ENCODE peak calls at places on chromosome X, in five cellular contexts. R, Q, W, G and I are unnamed samples.

GRCh38 chrX:109842611-109843010 is 109.6 kb upstream of the ACSL4 start:
- DNase-seq in R (no peak), G (no peak), Q (peak), W (no peak), I (no peak)

GRCh38 chrX:119481218-119481875 is 13.1 kb downstream of the SLC25A5 start:
- DNase-seq in W (no peak), R (no peak), Q (no peak), G (no peak), I (no peak)

GRCh38 chrX:72609313-72609712 is 36.7 kb upstream of the HDAC8 start:
- DNase-seq in Q (peak), R (no peak), W (no peak), G (no peak), I (no peak)

GRCh38 chrX:67781132-67781531 is 237.3 kb downstream of the AR start:
- DNase-seq in R (no peak), Q (no peak), W (peak), G (no peak), I (no peak)

GRCh38 chrX:22247169-22247568 is 25.5 kb upstream of the CBLL2 start:
- DNase-seq in R (peak), G (no peak), W (no peak), Q (no peak), I (no peak)

GRCh38 chrX:115579327-115579726 is 18.4 kb downstream of the PLS3 start:
- DNase-seq in G (no peak), Q (no peak), R (no peak), W (no peak), I (no peak)

GRCh38 chrX:1239681-1240142 is 27.3 kb upstream of the CRLF2 start:
- DNase-seq in W (peak), Q (no peak), G (no peak), R (no peak), I (peak)

GRCh38 chrX:42505057-42505456 is 272.9 kb downstream of the PPP1R2C start:
- DNase-seq in W (no peak), G (no peak), Q (no peak), R (no peak), I (no peak)

GRCh38 chrX:65706041-65706828 is 38.8 kb downstream of the MSN start:
- DNase-seq in R (peak), G (no peak), W (no peak), Q (peak), I (no peak)

GRCh38 chrX:139126493-139126892 is 404.0 kb upstream of the F9 start:
- DNase-seq in W (no peak), R (no peak), Q (peak), G (peak), I (no peak)
- TF ChIP-seq CTCF in W (no peak), R (peak), Q (peak), G (peak), I (no peak)

GRCh38 chrX:40406330-40406859 is 174.4 kb upstream of the ATP6AP2 start:
- DNase-seq in R (no peak), W (no peak), G (no peak), Q (no peak), I (no peak)

GRCh38 chrX:40415675-40416074 is 165.1 kb upstream of the ATP6AP2 start:
- DNase-seq in R (no peak), W (no peak), Q (peak), G (no peak), I (no peak)

GRCh38 chrX:40414335-40414734 is 166.4 kb upstream of the ATP6AP2 start:
- DNase-seq in W (no peak), Q (no peak), G (peak), R (no peak), I (no peak)

GRCh38 chrX:40410859-40411258 is 169.9 kb upstream of the ATP6AP2 start:
- DNase-seq in R (no peak), G (no peak), W (no peak), Q (no peak), I (no peak)

DNA sequence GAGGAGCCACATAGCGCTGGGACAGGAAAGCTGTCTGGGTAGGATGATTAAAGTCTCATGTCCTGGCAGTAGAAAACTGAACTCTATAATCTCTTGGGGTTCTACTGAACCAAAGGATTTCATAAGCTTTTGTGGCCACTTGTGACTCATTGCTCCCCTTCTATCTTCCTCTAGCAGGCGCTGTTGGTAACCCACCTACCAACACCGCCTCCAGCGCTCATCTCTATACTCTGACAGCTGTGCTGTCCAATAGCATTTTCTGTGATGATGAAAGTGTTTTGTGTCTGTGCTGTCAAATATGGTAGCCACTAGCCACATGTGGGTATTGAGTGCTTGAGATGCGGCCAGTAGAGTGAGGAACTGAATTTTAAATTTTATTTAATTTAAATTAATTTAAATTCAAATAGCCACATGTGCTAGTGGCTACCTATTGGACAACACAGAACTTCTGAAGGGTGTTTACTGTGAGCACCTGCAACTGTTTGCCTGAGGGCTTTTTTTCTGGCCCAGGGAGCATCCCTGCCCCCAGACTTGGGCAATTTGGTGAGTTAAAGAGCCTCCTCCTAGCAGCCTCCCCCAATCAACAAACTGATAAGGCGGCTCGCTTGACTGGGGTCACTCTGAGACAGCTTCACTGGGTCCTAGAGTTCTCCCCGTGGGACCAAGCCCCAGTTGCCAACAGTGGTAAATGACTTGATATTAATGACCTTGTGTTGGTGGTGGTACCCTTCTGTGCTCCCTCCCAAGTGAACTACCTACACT is 169.2 kb upstream of the ATP6AP2 start:
- DNase-seq in W (no peak), Q (no peak), G (no peak), R (no peak), I (no peak)
- TF ChIP-seq CTCF in W (no peak), Q (no peak), G (no peak), R (no peak), I (no peak)

GRCh38 chrX:24285082-24285481 is 28.8 kb downstream of the SUPT20HL2 start:
- DNase-seq in R (no peak), G (no peak), Q (peak), W (no peak), I (no peak)
- TF ChIP-seq CTCF in R (no peak), G (no peak), Q (no peak), W (no peak), I (no peak)

DNA sequence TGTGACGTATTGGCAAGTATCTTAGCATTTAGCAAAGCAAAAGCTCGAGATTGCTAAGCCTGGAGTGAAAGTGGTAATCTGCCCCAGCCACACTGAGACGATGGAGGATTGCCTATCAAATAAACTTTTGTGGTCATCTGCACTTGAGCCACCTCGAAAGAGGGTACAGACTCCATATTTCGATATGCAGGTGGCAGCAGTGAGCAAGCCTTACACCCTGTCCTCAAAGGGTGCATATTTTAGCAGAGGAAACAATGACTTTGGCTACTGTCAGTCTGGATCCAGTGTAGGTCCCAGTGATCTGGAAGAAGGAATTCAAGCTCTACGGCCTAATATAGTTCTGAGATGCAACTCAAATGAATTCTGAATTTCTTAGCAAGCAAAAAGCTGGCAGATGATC is 153.9 kb downstream of the ATG4A start:
- DNase-seq in W (no peak), R (no peak), Q (peak), G (no peak), I (no peak)
- TF ChIP-seq CTCF in W (no peak), R (peak), Q (no peak), G (no peak), I (no peak)

DNA sequence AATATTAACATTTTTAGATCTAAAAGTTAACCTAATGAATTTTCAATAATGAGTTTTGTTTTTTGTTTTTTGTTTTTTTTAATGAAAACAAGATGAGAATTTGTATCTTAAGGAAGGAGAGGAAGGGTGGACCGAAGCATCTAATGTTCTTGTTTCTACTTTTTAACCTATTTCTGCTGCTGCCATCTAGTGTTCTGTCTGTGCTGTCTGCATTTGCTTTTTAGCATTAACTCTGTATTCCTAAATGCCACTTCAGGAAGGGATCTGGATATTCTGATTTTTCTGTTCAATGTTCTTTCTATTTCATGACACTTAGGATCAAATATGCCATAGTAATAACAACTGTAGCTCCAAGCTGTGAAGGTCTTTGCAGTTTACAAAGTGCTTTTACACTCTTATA is 161.7 kb downstream of the BRWD3 start:
- DNase-seq in Q (peak), R (no peak), G (no peak), W (no peak), I (no peak)
- TF ChIP-seq CTCF in Q (peak), R (no peak), G (no peak), W (peak), I (no peak)

GRCh38 chrX:15816886-15817285 is 26.6 kb downstream of the ZRSR2 start:
- DNase-seq in W (no peak), Q (no peak), G (no peak), R (no peak), I (no peak)

GRCh38 chrX:15812212-15812938 is 22.1 kb downstream of the ZRSR2 start:
- DNase-seq in W (no peak), Q (no peak), G (no peak), R (no peak), I (no peak)

GRCh38 chrX:15814811-15815210 is 24.5 kb downstream of the ZRSR2 start:
- DNase-seq in R (no peak), Q (no peak), W (no peak), G (no peak), I (no peak)

GRCh38 chrX:15816453-15816838 is 26.2 kb downstream of the ZRSR2 start:
- DNase-seq in R (no peak), G (no peak), Q (no peak), W (no peak), I (no peak)

DNA sequence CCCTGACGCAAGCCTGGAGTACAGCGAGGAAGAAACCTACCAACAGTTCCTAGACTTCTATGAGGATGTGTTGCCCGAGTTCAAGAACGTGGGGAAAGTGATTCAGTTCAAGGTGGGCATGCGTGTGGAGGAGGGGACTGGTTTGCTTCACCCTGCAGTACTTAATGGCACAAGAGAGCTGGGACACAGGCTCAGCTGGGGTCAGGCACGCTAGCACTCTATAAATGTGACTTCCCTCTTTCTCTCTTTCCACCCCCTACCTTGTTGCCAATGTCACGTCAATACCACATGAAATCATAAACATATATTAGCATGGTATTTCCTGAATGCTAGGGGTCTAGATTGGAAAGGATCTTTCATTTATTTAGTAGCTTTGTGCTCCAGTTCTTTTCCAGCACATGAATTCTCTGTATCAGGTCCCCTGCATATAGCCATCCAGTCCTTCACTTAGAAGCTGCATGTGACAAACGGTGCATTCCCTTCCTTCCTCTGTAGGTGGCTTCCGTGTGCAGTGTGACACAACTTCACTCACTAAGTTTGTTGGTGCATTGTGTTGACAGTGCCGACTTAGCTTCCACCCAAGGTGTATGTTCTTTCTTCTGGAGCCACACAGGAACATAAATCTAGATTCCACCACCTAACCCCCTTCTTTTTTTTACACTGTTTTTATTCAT is 25.6 kb downstream of the ZRSR2 start:
- DNase-seq in Q (peak), W (no peak), R (no peak), G (no peak), I (no peak)
- TF ChIP-seq CTCF in Q (no peak), W (no peak), R (no peak), G (peak), I (no peak)

DNA sequence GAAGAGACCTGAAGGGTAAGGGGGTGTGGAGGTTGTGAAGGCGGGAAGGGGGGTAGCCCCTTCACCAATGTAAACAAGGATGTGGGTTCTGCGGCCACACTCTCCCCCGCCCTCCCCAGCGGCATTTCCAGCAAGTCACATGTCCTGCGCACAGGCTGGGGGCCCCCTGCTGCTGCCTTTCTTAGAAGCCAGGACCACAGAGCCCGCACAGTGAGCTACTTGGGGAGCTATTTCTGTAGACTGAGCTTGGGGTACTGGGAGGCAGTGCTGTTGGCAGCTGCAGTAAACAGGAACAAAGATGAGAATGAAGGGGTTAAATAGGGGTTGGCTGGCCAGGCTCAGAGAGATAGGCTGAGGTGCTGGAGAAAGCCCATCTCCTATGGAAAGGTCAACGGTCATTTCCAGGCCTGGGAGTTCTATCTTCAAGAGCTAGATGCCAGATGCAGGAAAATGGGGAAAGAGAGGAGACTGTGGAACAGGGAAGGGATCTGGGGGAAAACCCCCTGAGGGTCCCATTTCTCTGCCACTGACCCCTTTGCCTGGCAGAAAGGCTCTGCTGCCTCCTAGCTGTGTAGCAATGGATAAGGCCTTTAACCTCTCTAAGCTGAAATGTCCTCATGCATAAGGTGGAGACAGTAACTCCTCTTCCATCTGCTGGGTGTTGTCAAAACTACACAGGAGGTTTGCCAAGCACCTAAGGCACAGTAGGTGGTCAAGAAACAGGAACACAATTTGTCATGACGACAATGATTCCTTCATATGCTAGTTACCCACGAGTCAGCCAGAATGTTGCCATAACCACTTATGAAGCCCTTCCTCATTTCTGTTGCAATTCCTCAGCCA is 18.5 kb upstream of the PIM2 start:
- DNase-seq in W (peak), G (no peak), R (no peak), Q (no peak), I (no peak)
- TF ChIP-seq CTCF in W (no peak), G (no peak), R (no peak), Q (no peak), I (no peak)

GRCh38 chrX:26651755-26652154 is 435.8 kb downstream of the MAGEB5 start:
- DNase-seq in Q (peak), G (no peak), W (no peak), R (no peak), I (no peak)
- TF ChIP-seq CTCF in Q (peak), G (no peak), W (no peak), R (peak), I (no peak)